ENCODE peak calls at places on chromosomes 1 and 21, in four cellular contexts. W is adrenal gland, R is A673, S is lower lobe of right lung. V is an unnamed sample.

GRCh38 chr1:53371121-53371666 is 43.3 kb upstream of the LRP8 start:
- DNase-seq in S (no peak), W (no peak), R (no peak), V (no peak)

GRCh38 chr1:48422009-48422408 is 50.0 kb downstream of the SPATA6 start:
- DNase-seq in S (no peak), R (no peak), W (no peak), V (no peak)

GRCh38 chr1:53359934-53360276 is 32.0 kb upstream of the LRP8 start:
- DNase-seq in R (no peak), S (no peak), W (no peak), V (no peak)

GRCh38 chr1:25484096-25484495 is 53.4 kb downstream of the MACO1 start:
- DNase-seq in W (peak; percentile 87), R (no peak), S (no peak), V (no peak)

GRCh38 chr1:36134805-36135339 is 9.8 kb upstream of the COL8A2 start:
- DNase-seq in R (no peak), S (no peak), W (peak; percentile 56), V (no peak)

GRCh38 chr1:3787347-3787710 is 9.0 kb downstream of the LRRC47 start:
- DNase-seq in S (no peak), W (peak; percentile 47), R (no peak), V (no peak)

GRCh38 chr1:60223370-60223652 is 149.7 kb upstream of the C1orf87 start:
- DNase-seq in R (no peak), W (no peak), S (no peak), V (no peak)

GRCh38 chr1:59871746-59872145 is 54.8 kb downstream of the CYP2J2 start:
- DNase-seq in S (no peak), W (no peak), R (no peak), V (no peak)

GRCh38 chr21:35779690-35780570 is 280.4 kb downstream of the SETD4 start:
- DNase-seq in W (peak; percentile 8), S (no peak), R (no peak), V (no peak)

GRCh38 chr1:36525166-36525565 is 42.5 kb upstream of the CSF3R start:
- DNase-seq in W (no peak), S (no peak), R (no peak), V (no peak)

DNA sequence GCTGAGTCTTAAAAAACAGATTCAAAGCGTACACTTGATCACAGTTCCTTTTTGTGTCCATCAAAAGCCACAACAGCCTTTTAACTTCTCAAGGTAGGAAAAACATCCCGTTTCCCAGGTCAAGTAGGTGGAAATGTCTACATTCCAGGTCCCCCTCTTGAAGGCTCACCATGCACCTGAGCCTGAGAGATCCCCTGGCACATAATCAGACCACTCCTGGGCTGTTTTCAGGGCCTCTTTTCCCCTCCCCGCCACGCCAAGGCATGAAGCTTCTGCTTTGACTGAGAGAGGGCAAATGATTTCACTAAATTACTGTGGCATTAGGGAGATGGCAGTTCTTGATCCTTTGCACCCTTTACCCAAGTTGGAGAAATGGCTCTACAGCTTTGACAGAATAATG is 21.7 kb downstream of the CNN3 start:
- DNase-seq in W (no peak), S (no peak), R (no peak), V (no peak)
- H3K4me1 ChIP-seq in W (peaks cover 66% of the 10 kb centered on the region), S (peaks cover 51% of the 10 kb centered on the region), R (peaks cover 44% of the 10 kb centered on the region), V (no peaks in the 10 kb centered on the region)

DNA sequence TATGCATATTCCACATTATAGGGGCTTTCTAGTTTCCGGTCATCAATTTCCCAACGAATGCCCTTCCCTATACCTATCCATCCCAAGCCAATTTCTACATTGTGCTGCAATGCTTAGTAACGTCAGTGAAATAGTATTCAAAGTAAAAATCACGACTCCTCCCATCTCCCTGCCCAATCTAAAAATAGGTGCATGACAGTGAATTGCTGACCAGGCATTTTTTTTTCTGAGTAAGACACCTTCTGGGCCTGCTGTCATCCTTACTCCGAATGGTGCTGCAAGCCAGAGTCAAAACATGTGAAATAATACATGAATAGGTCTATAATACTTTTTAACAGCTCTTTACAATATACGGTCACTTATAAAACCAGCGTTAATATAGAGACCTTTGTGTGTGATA is 120.2 kb downstream of the GREM2 start:
- DNase-seq in R (no peak), S (no peak), W (no peak), V (no peak)
- H3K4me1 ChIP-seq in R (no peaks in the 10 kb centered on the region), S (no peaks in the 10 kb centered on the region), W (no peaks in the 10 kb centered on the region), V (no peaks in the 10 kb centered on the region)

DNA sequence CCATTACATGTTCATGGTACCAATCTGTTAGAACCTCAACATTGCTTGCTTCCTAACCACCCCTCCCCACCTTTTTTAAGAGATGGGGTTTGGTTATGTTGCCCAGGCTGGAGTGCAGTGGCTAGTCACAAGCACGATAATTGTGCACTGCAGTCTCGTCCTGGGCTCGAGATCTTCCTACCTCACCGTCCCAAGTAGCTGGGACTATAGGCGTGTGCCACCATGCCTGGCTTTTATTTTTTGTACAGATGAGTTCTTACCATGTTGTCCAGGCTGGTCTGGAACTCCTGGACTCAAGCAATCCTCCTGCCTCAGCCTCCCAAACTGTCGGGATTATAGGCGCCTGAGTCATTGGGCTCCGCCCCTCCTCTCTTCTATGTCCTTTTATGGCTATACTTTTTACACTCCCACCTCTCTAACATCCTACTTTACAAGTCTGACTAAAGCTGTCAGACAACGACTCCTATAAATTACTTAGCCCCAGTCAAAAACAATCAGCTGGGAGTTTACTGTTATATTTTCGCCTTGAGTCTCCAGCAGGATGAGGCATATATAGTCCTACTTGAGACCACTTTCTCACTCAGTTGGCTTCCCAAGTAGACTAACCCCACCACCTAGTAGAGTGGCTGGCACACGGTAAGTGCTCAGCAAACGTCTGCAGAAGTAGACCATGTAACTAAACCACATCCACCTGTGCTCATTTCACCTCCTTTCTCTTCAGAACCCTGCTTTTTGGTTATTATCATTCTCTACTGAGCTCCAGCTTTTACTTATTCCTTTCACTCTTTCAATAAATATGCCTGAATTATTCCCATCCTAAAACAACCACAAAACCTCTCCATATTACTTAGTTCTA is 13.8 kb downstream of the ENSA start:
- DNase-seq in W (no peak), R (no peak), S (no peak), V (no peak)
- H3K4me1 ChIP-seq in W (peaks cover 48% of the 10 kb centered on the region), R (peaks cover 36% of the 10 kb centered on the region), S (peaks cover 70% of the 10 kb centered on the region), V (peaks cover 20% of the 10 kb centered on the region)

GRCh38 chr1:116560704-116561490 is 9.9 kb downstream of the CD58 start:
- DNase-seq in R (no peak), W (no peak), S (no peak), V (no peak)
- H3K4me1 ChIP-seq in R (no peaks in the 10 kb centered on the region), W (peaks cover 6% of the 10 kb centered on the region), S (peaks cover 31% of the 10 kb centered on the region), V (no peaks in the 10 kb centered on the region)

DNA sequence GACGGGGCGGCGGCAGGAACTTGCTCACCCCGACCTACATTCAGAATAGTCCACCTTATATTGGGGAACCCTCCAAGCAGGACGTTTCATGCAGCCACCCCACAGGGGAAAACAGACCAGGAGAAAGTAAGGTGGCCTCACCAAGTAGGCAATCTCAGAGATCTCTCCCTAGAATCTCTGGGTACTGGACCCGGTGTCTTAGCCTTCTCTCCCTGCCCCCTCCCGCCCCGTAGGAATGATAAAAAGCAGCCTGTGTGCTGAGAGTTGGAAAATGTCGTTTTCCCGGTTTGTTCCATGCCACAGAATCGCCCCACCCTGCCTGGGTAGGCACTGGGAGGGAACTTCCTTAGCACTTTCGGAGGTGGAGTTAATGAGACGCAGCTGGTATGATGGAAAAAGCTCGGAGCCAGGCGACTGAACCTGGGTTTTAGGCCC is 789 bp upstream of the PTPN14 start:
- DNase-seq in W (peak; percentile 82), R (peak; percentile 82), S (peak; percentile 78), V (no peak)
- H3K4me1 ChIP-seq in W (peaks cover 30% of the 10 kb centered on the region), R (peaks cover 24% of the 10 kb centered on the region), S (peaks cover 38% of the 10 kb centered on the region), V (peaks cover 35% of the 10 kb centered on the region)

GRCh38 chr1:202568466-202569196 is 141.6 kb downstream of the SYT2 start:
- DNase-seq in S (no peak), W (peak; percentile 17), R (no peak), V (no peak)

GRCh38 chr1:202567747-202568146 is 142.5 kb downstream of the SYT2 start:
- DNase-seq in R (no peak), W (no peak), S (no peak), V (no peak)

GRCh38 chr1:202571719-202572339 is 138.4 kb downstream of the SYT2 start:
- DNase-seq in R (peak; percentile 69), W (peak; percentile 22), S (no peak), V (peak; percentile 35)

GRCh38 chr1:202572867-202573266 is 137.4 kb downstream of the SYT2 start:
- DNase-seq in S (no peak), R (no peak), W (no peak), V (no peak)

DNA sequence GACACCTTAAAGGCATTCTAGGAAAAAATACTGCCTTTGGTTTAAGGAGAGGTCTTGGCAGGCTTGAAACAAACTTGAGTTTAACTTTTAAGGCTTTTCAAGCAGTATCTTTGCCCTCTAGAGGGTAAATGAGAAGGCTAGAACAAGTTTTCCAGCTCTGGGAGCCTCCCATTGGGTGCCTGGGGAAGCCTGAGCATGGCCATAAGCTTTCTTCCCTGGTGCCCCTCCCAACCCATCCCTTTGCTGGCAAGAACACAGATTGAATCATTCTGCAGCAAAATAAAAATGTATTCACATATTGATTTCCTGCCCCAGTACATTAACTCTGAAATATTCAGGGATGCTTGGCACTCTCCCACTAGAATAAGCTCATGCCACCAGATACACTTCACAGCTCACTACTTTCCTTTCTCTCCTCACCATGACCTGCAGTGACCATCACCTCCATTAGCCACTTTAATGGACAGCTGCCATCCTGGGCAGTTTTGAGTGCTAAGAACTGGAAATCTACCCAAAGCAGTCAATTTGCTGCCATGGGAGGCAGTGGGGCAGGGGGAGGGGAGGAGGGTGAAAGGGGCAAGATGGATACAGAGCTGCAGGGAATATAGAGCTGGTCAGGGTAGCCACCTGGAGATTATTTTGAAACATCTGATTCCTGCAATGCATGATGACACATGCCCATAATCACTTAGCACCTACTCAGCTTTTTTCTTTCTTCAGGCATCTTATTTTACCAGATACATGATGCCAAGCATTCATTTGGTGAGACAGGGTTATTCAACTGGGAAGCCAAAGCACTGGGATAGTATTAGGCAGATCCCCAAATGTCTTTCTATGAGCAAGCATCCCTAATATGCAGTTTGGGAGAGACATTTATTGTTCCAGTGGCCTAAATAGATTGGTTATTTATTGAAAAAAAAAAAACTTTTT is 140.6 kb downstream of the SYT2 start:
- DNase-seq in W (no peak), S (no peak), R (no peak), V (no peak)
- H3K4me1 ChIP-seq in W (peaks cover 42% of the 10 kb centered on the region), S (peaks cover 21% of the 10 kb centered on the region), R (no peaks in the 10 kb centered on the region), V (no peaks in the 10 kb centered on the region)

V was measured in Panc1.